ENCODE peak calls at places on chromosomes 12 and 14, in four cellular contexts. F, K, R and A are unnamed samples.

GRCh38 chr12:99745106-99745505 is 97.6 kb downstream of the GARIN6 start:
- DNase-seq in R (no peak), F (no peak), K (no peak), A (no peak)

GRCh38 chr14:75542585-75543091 is 20.4 kb downstream of the BATF start:
- DNase-seq in F (no peak), K (no peak), R (no peak), A (peak; percentile 77)

GRCh38 chr12:106994579-106995220 is 7.8 kb upstream of the MTERF2 start:
- DNase-seq in R (no peak), K (no peak), F (peak; percentile 74), A (peak; percentile 28)

GRCh38 chr12:40986031-40986430 is 202.1 kb upstream of the PDZRN4 start:
- DNase-seq in R (no peak), K (no peak), F (no peak), A (no peak)

GRCh38 chr12:65845751-65846537 is 21.7 kb downstream of the HMGA2 start:
- DNase-seq in R (peak; percentile 59), F (peak; percentile 36), K (peak; percentile 68), A (no peak)

GRCh38 chr14:96811265-96811664 is 14.1 kb downstream of the VRK1 start:
- DNase-seq in K (no peak), F (peak; percentile 82), R (no peak), A (no peak)

GRCh38 chr14:99575043-99576023 is 28.7 kb downstream of the CCDC85C start:
- DNase-seq in F (peak; percentile 19), R (no peak), K (no peak), A (peak; percentile 76)

GRCh38 chr12:4118017-4118510 is 155.5 kb upstream of the CCND2 start:
- DNase-seq in F (peak; percentile 64), K (peak; percentile 32), R (no peak), A (no peak)

GRCh38 chr14:99881011-99881410 is 87.8 kb downstream of the EML1 start:
- DNase-seq in R (no peak), F (peak; percentile 35), K (no peak), A (no peak)

GRCh38 chr12:56629459-56630179 is 507 bp downstream of the BAZ2A start:
- DNase-seq in R (no peak), F (no peak), K (peak; percentile 52), A (peak; percentile 30)

GRCh38 chr12:87820524-87821194 is 208.5 kb downstream of the C12orf50 start:
- DNase-seq in R (no peak), K (no peak), F (peak; percentile 74), A (peak; percentile 69)

GRCh38 chr12:67355428-67356385 is 86.5 kb downstream of the CAND1 start:
- DNase-seq in F (peak; percentile 69), R (peak; percentile 51), K (no peak), A (peak; percentile 82)

GRCh38 chr14:23929822-23930294 is 23.7 kb upstream of the DHRS4 start:
- DNase-seq in F (peak; percentile 69), R (peak; percentile 81), K (peak; percentile 97), A (peak; percentile 56)

GRCh38 chr14:53016491-53016890 is 65.6 kb upstream of the FERMT2 start:
- DNase-seq in R (no peak), F (peak; percentile 68), K (no peak), A (peak; percentile 60)

GRCh38 chr14:105474478-105475268 is at the start of gene CRIP2:
- DNase-seq in K (peak; percentile 73), R (no peak), F (peak; percentile 10), A (no peak)

GRCh38 chr12:12297201-12297830 is 30.5 kb upstream of the LRP6 start:
- DNase-seq in K (no peak), F (no peak), R (no peak), A (peak; percentile 55)

GRCh38 chr12:121892673-121893561 is 4.3 kb downstream of the PSMD9 start:
- DNase-seq in R (no peak), K (no peak), F (peak; percentile 10), A (no peak)

GRCh38 chr12:121888083-121888477 is 510 bp upstream of the PSMD9 start:
- DNase-seq in R (no peak), K (no peak), F (no peak), A (no peak)

GRCh38 chr12:121893901-121894540 is 5.4 kb downstream of the PSMD9 start:
- DNase-seq in F (peak; percentile 77), K (no peak), R (no peak), A (peak; percentile 13)

GRCh38 chr12:121889267-121889624 is 656 bp downstream of the PSMD9 start:
- DNase-seq in R (no peak), K (no peak), F (no peak), A (no peak)

GRCh38 chr12:121888478-121889266 is at the start of gene PSMD9:
- DNase-seq in K (peak; percentile 99), F (peak; percentile 97), R (peak; percentile 93), A (peak; percentile 97)
- H2AK5ac ChIP-seq in K (no peak within 1 kb of the TSS), F (peak within 1 kb of the TSS; percentile 87), R (no peak within 1 kb of the TSS), A (peak within 1 kb of the TSS; percentile 54)

GRCh38 chr12:95473947-95474817 is at the start of gene METAP2:
- DNase-seq in F (peak; percentile 95), R (peak; percentile 88), K (peak; percentile 93), A (peak; percentile 99)
- H3K23ac ChIP-seq in F (peak within 1 kb of the TSS; percentile 98), R (peak within 1 kb of the TSS; percentile 19), K (peak within 1 kb of the TSS; percentile 92), A (no peak within 1 kb of the TSS)

DNA sequence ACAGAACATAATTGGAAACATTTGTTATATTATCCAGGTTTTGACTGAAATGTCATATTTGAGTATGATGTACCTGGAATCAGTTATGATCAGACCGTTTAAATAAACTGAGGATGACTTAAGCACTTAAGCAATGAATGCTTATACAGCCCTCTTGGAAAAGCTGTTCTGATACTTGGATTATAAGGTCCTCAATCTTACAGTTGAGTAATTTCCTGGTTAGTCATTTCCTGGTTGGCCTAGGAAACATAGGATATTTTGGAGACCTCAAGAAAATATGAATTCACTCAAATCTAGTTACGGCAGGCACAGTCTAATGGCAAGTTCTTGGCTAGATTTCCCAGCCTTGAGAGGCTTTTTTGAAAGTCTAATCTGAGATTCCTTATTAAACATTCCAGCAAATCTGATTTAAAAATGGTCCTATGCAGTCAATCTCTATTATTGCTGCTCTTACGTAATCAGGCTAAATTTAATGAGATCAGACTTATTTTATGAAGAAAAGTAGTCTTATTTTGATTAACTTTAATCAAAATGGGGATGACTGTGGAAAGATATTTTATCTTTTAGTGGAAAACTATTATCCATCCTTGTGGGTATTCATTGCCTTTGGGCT is 447.2 kb downstream of the SNAPC1 start:
- DNase-seq in F (peak; percentile 89), K (no peak), R (no peak), A (no peak)
- H2AFZ ChIP-seq in F (no peak overlapping the region), K (no peak overlapping the region), R (no peak overlapping the region), A (no peak overlapping the region)

GRCh38 chr12:100877776-100878175 is 83.2 kb downstream of the ANO4 start:
- DNase-seq in F (no peak), R (no peak), K (no peak), A (no peak)
- H2AK5ac ChIP-seq in F (no peak overlapping the region), R (no peak overlapping the region), K (no peak overlapping the region), A (no peak overlapping the region)

DNA sequence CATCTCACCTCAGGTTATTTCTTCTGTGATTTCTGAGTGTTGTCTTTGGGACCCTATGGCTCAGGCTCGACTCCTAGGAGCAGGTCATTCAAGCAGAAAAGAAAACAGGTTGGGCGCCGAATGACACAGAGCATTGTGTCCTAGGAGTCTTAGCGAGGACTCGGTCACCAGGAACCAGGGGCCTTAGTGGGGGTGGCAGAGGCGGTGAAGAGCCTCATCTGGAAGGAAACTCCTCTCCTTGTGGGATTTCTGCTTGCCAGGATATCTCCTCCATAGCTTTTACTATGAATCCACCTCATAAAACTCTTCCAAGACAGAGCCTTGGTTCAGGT is 630 bp downstream of the PLEKHH1 start:
- DNase-seq in K (no peak), R (no peak), F (no peak), A (no peak)
- H3K23ac ChIP-seq in K (no peak overlapping the region), R (no peak overlapping the region), F (peak overlapping the region; percentile 25), A (no peak overlapping the region)

DNA sequence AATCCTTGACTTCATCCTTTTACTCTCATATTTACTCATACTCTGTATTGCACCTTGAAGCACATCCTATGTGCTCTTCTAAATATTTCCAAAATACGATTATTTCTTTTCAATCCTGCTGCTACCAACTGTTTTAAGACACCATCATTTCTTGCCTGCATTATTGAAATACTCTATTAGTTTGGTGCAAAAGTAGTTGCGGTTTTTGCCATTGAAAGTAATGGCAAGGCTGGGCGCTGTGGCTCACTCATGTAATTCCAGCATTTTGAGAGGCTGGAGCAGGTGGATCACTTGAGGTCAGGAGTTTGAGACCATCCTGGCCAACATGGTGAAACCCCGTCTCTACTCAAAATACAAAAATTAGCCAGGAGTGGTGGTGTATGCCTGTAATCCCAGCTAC is 412.5 kb downstream of the KCNH5 start:
- DNase-seq in R (no peak), F (no peak), K (no peak), A (no peak)
- H2AFZ ChIP-seq in R (no peak overlapping the region), F (no peak overlapping the region), K (no peak overlapping the region), A (no peak overlapping the region)

GRCh38 chr12:45215419-45216296 is at the start of gene ANO6:
- DNase-seq in F (peak; percentile 84), K (peak; percentile 89), R (peak; percentile 83), A (peak; percentile 93)

GRCh38 chr12:45219621-45220020 is 3.7 kb downstream of the ANO6 start:
- DNase-seq in R (no peak), F (no peak), K (no peak), A (no peak)

GRCh38 chr12:45216983-45217485 is 1.1 kb downstream of the ANO6 start:
- DNase-seq in K (no peak), R (no peak), F (no peak), A (no peak)

GRCh38 chr12:45216297-45216982 is 545 bp downstream of the ANO6 start:
- DNase-seq in F (peak; percentile 49), K (peak; percentile 74), R (peak; percentile 45), A (peak; percentile 37)

GRCh38 chr12:45217846-45218245 is 2.0 kb downstream of the ANO6 start:
- DNase-seq in F (peak; percentile 12), R (no peak), K (no peak), A (no peak)
- H2AK5ac ChIP-seq in F (no peak overlapping the region), R (no peak overlapping the region), K (no peak overlapping the region), A (no peak overlapping the region)